ENCODE peak calls at places on chromosomes 6 and 20, in four cellular contexts. W is endodermal cell, M is IMR-90, E is prostate gland. G is an unnamed sample.
A peak's percentile ranks its signal among the peaks of the same experiment; 100 is the strongest.

GRCh38 chr6:4581468-4582420 is 194.5 kb upstream of the CDYL start:
- DNase-seq in W (peak; percentile 57), M (peak; percentile 95), E (no peak), G (no peak)

GRCh38 chr6:49462599-49462926 is 490 bp downstream of the MMUT start:
- DNase-seq in W (no peak), M (no peak), E (no peak), G (no peak)

GRCh38 chr20:4183361-4183760 is 168.0 kb upstream of the RNF24 start:
- DNase-seq in W (no peak), M (no peak), E (no peak), G (no peak)

GRCh38 chr6:22657341-22657985 is 88.1 kb downstream of the HDGFL1 start:
- DNase-seq in W (no peak), M (no peak), E (peak; percentile 22), G (no peak)

GRCh38 chr6:4987427-4987826 is 16.4 kb downstream of the RPP40 start:
- DNase-seq in W (no peak), M (no peak), E (no peak), G (no peak)

GRCh38 chr6:137863126-137863996 is 3.7 kb upstream of the TNFAIP3 start:
- DNase-seq in W (no peak), M (peak; percentile 42), E (no peak), G (no peak)

GRCh38 chr6:88013554-88013953 is 34.1 kb upstream of the SPACA1 start:
- DNase-seq in W (peak; percentile 58), M (no peak), E (no peak), G (no peak)

GRCh38 chr6:136067731-136068341 is 182.3 kb downstream of the MTFR2 start:
- DNase-seq in W (peak; percentile 79), M (peak; percentile 39), E (no peak), G (no peak)

GRCh38 chr20:38211200-38212097 is 46.4 kb upstream of the TGM2 start:
- DNase-seq in W (no peak), M (no peak), E (no peak), G (no peak)

GRCh38 chr6:159008656-159009288 is 8.8 kb upstream of the RSPH3 start:
- DNase-seq in W (no peak), M (peak; percentile 28), E (no peak), G (no peak)

GRCh38 chr20:45445805-45446562 is 23.6 kb upstream of the WFDC2 start:
- DNase-seq in W (peak; percentile 90), M (no peak), E (no peak), G (no peak)

GRCh38 chr6:170575250-170575649 is 9.2 kb downstream of the PDCD2 start:
- DNase-seq in W (no peak), M (peak; percentile 22), E (no peak), G (no peak)

GRCh38 chr6:21596379-21597242 is 3.1 kb downstream of the SOX4 start:
- DNase-seq in W (peak; percentile 78), M (peak; percentile 59), E (peak; percentile 22), G (peak; percentile 84)

GRCh38 chr6:97067045-97067444 is 142.5 kb downstream of the KLHL32 start:
- DNase-seq in W (peak; percentile 63), M (no peak), E (no peak), G (no peak)

GRCh38 chr6:45584127-45584526 is 206.4 kb upstream of the SUPT3H start:
- DNase-seq in W (no peak), M (no peak), E (no peak), G (no peak)

GRCh38 chr20:21323640-21324039 is 20.5 kb downstream of the XRN2 start:
- DNase-seq in W (no peak), M (peak; percentile 86), E (no peak), G (no peak)

GRCh38 chr6:6661684-6662083 is 73.2 kb downstream of the LY86 start:
- DNase-seq in W (no peak), M (peak; percentile 8), E (no peak), G (no peak)

GRCh38 chr6:137723273-137724017 is 143.6 kb upstream of the TNFAIP3 start:
- DNase-seq in W (no peak), M (no peak), E (no peak), G (no peak)

GRCh38 chr20:24531202-24531601 is 61.8 kb downstream of the SYNDIG1 start:
- DNase-seq in W (no peak), M (no peak), E (no peak), G (no peak)

GRCh38 chr6:15274696-15275387 is 29.0 kb downstream of the JARID2 start:
- DNase-seq in W (no peak), M (peak; percentile 47), E (no peak), G (no peak)

GRCh38 chr6:149093643-149094042 is 223.9 kb upstream of the TAB2 start:
- DNase-seq in W (no peak), M (peak; percentile 75), E (no peak), G (no peak)

GRCh38 chr6:154931741-154932424 is 63.2 kb upstream of the TIAM2 start:
- DNase-seq in W (peak; percentile 81), M (peak; percentile 73), E (no peak), G (no peak)

GRCh38 chr20:7038029-7038428 is 270.5 kb downstream of the BMP2 start:
- DNase-seq in W (no peak), M (no peak), E (no peak), G (no peak)

GRCh38 chr20:37919389-37920040 is 16.6 kb downstream of the VSTM2L start:
- DNase-seq in W (no peak), M (no peak), E (no peak), G (peak; percentile 61)

GRCh38 chr6:92849636-92850035 is 569.7 kb downstream of the EPHA7 start:
- DNase-seq in W (no peak), M (no peak), E (peak; percentile 46), G (no peak)

GRCh38 chr6:6319947-6320811 is at the start of gene F13A1:
- DNase-seq in W (peak; percentile 88), M (no peak), E (no peak), G (no peak)

GRCh38 chr6:157571995-157572394 is 191.0 kb downstream of the ZDHHC14 start:
- DNase-seq in W (no peak), M (no peak), E (no peak), G (no peak)
- TF ChIP-seq CTCF in W (no peak), M (no peak), E (no peak), G (no peak)

GRCh38 chr6:2839982-2840793 is 1.5 kb downstream of the SERPINB1 start:
- DNase-seq in W (no peak), M (no peak), E (no peak), G (no peak)
- H3K36me3 ChIP-seq in W (peaks cover 20% of the 10 kb centered on the region), M (peaks cover 8% of the 10 kb centered on the region), E (no peaks in the 10 kb centered on the region), G (peaks cover 27% of the 10 kb centered on the region)

GRCh38 chr20:34110025-34111013 is 1.7 kb downstream of the EIF2S2 start:
- DNase-seq in W (no peak), M (peak; percentile 10), E (no peak), G (no peak)
- TF ChIP-seq CTCF in W (peak; percentile 13), M (no peak), E (no peak), G (no peak)

GRCh38 chr20:63966944-63967322 is 2.8 kb downstream of the ZNF512B start:
- DNase-seq in W (no peak), M (no peak), E (no peak), G (no peak)
- H3K36me3 ChIP-seq in W (peaks cover 34% of the 10 kb centered on the region), M (peaks cover 44% of the 10 kb centered on the region), E (no peaks in the 10 kb centered on the region), G (peaks cover 12% of the 10 kb centered on the region)

GRCh38 chr20:35306931-35307517 is 14.8 kb upstream of the FAM83C start:
- DNase-seq in W (peak; percentile 90), M (peak; percentile 84), E (no peak), G (peak; percentile 82)

GRCh38 chr20:35307666-35308653 is 15.7 kb upstream of the FAM83C start:
- DNase-seq in W (no peak), M (peak; percentile 83), E (peak; percentile 92), G (no peak)

GRCh38 chr20:35303735-35304431 is 11.7 kb upstream of the FAM83C start:
- DNase-seq in W (peak; percentile 97), M (peak; percentile 92), E (peak; percentile 86), G (peak; percentile 95)

GRCh38 chr20:35304956-35305355 is 12.7 kb upstream of the FAM83C start:
- DNase-seq in W (peak; percentile 40), M (no peak), E (no peak), G (no peak)

DNA sequence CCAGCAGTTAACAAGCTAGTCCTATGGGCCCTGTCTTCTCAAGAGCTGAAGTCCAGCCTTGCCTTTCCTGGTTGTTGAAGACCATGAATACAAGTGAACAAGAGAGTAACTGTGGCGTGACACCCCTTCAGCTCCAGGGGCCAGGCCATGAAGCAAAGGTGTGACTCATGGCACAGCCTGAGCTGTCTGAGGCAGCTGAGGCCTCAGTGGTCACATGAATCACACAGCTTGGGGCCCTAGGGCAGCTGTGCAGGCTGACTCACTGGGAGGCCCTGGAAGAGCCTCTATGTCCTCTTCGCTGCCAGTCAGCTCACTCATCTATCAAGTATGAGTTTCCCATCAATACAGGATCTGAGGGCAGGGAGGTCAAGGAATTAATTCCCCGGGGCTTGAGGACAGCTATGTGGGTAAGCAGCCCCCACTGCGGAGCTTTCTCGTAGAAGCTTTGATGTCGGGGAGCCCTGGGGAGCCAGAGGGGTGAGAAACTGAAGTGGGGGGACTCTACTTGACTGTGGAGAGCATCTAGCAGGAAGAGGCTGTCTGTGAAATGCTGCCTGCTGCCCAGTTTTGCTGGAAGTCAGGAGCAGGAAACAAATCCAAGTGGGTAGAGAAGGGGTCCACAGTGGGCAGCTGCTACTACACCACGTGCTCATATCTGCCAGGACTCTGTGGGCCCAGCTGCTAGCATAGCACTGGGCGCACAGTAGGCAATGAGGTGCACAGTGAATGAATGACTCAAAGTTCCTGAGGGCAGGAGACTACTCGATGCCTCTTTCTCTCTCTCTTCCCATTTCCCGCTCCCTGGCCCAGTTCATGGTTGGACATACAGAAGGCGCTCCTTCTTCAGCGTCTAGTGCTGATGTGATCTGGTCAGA is 13.7 kb upstream of the FAM83C start:
- DNase-seq in W (peak; percentile 36), M (peak; percentile 100), E (no peak), G (no peak)
- TF ChIP-seq CTCF in W (no peak), M (no peak), E (no peak), G (no peak)

GRCh38 chr20:35718972-35719635 is 19.9 kb downstream of the ROMO1 start:
- DNase-seq in W (peak; percentile 54), M (no peak), E (no peak), G (no peak)

GRCh38 chr20:35721621-35722020 is 20.4 kb downstream of the RBM39 start:
- DNase-seq in W (no peak), M (no peak), E (no peak), G (no peak)

GRCh38 chr20:35719717-35720116 is 20.5 kb downstream of the ROMO1 start:
- DNase-seq in W (peak; percentile 26), M (no peak), E (no peak), G (peak; percentile 58)

GRCh38 chr20:35720165-35721123 is 21.2 kb downstream of the ROMO1 start:
- DNase-seq in W (peak; percentile 38), M (no peak), E (no peak), G (no peak)

DNA sequence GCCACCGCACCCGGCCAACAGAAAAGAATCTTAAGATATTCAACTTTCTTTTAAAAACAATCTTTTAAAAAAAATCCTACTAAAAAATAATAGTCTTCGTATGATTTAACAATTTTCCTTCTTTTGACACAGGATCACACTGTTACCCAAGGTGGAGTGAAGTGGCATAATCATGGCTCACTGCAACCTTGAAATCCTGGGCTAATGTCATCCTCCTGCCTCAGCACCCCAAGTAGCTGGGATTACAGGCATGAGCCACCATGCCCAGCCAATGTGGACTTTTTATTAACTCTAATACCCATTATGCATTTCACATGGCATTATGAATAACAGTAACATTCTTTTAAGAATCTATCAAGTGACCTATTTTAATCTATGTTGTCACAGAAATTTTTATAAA is 20.8 kb downstream of the RBM39 start:
- DNase-seq in W (peak; percentile 9), M (no peak), E (no peak), G (no peak)
- H3K36me3 ChIP-seq in W (peaks cover 96% of the 10 kb centered on the region), M (peaks cover 80% of the 10 kb centered on the region), E (peaks cover 22% of the 10 kb centered on the region), G (peaks cover 98% of the 10 kb centered on the region)

GRCh38 chr6:33746036-33746600 is 587 bp downstream of the IP6K3 start:
- DNase-seq in W (peak; percentile 74), M (peak; percentile 61), E (no peak), G (peak; percentile 61)
- TF ChIP-seq CTCF in W (no peak), M (peak; percentile 16), E (no peak), G (peak; percentile 12)

GRCh38 chr6:99276747-99277146 is 72.7 kb downstream of the FAXC start:
- DNase-seq in W (no peak), M (peak; percentile 3), E (no peak), G (no peak)
- H3K36me3 ChIP-seq in W (peaks cover 6% of the 10 kb centered on the region), M (no peaks in the 10 kb centered on the region), E (no peaks in the 10 kb centered on the region), G (peaks cover 10% of the 10 kb centered on the region)